ENCODE peak calls at places on chromosomes 5 and 9, in seven cellular contexts. R is sigmoid colon, D is breast epithelium, N is upper lobe of right lung, A is kidney epithelial cell, C is transverse colon, W is cardiac muscle cell. J is an unnamed sample.

GRCh38 chr5:149757186-149757950 is 27.3 kb downstream of the PPARGC1B start:
- DNase-seq in R (no peak), D (no peak), N (peak; percentile 42), A (no peak), C (peak; percentile 51), W (no peak), J (no peak)

GRCh38 chr5:137221914-137222313 is 277.2 kb downstream of the SPOCK1 start:
- DNase-seq in R (no peak), D (no peak), N (no peak), A (no peak), C (no peak), W (no peak), J (no peak)

GRCh38 chr5:69414885-69415583 is at the start of gene MARVELD2:
- DNase-seq in R (no peak), D (peak; percentile 88), N (peak; percentile 97), A (peak; percentile 26), C (peak; percentile 94), W (peak; percentile 63), J (peak; percentile 34)

GRCh38 chr5:168106008-168106761 is 185.3 kb upstream of the WWC1 start:
- DNase-seq in R (no peak), D (no peak), N (no peak), A (peak; percentile 78), C (no peak), W (peak; percentile 33), J (no peak)

GRCh38 chr5:126948011-126948355 is 82.4 kb downstream of the MARCHF3 start:
- DNase-seq in R (no peak), D (no peak), N (no peak), A (no peak), C (no peak), W (no peak), J (no peak)

GRCh38 chr5:65625743-65626142 is 916 bp downstream of the SHLD3 start:
- DNase-seq in R (no peak), D (no peak), N (no peak), A (no peak), C (no peak), W (no peak), J (no peak)

GRCh38 chr9:92725726-92726125 is 38.9 kb downstream of the BICD2 start:
- DNase-seq in R (no peak), D (no peak), N (no peak), A (no peak), C (no peak), W (no peak), J (no peak)

GRCh38 chr9:84575705-84576104 is 93.8 kb upstream of the NTRK2 start:
- DNase-seq in R (no peak), D (no peak), N (no peak), A (no peak), C (no peak), W (no peak), J (no peak)

GRCh38 chr9:35669331-35670145 is 4.2 kb upstream of the CA9 start:
- DNase-seq in R (no peak), D (no peak), N (no peak), A (no peak), C (peak; percentile 89), W (no peak), J (no peak)

GRCh38 chr5:120139039-120139438 is 325.1 kb upstream of the PRR16 start:
- DNase-seq in R (no peak), D (no peak), N (no peak), A (peak; percentile 75), C (no peak), W (peak; percentile 98), J (peak; percentile 63)

GRCh38 chr5:98492258-98492657 is 281.2 kb upstream of the RGMB start:
- DNase-seq in R (no peak), D (no peak), N (no peak), A (no peak), C (no peak), W (no peak), J (no peak)

GRCh38 chr9:89984214-89984613 is 379.4 kb downstream of the GADD45G start:
- DNase-seq in R (no peak), D (no peak), N (no peak), A (no peak), C (no peak), W (no peak), J (no peak)

GRCh38 chr9:134028575-134029247 is 3.4 kb downstream of the BRD3OS start:
- DNase-seq in R (peak; percentile 57), D (no peak), N (no peak), A (no peak), C (no peak), W (no peak), J (no peak)

GRCh38 chr5:100553209-100553608 is 18.0 kb downstream of the FAM174A start:
- DNase-seq in R (no peak), D (no peak), N (no peak), A (no peak), C (no peak), W (no peak), J (no peak)

GRCh38 chr5:74629326-74629725 is 11.2 kb downstream of the ENC1 start:
- DNase-seq in R (no peak), D (no peak), N (no peak), A (no peak), C (no peak), W (no peak), J (no peak)

GRCh38 chr9:114588150-114588663 is 638 bp downstream of the ATP6V1G1 start:
- DNase-seq in R (no peak), D (no peak), N (no peak), A (no peak), C (no peak), W (peak; percentile 63), J (no peak)

GRCh38 chr5:81427566-81427965 is 33.6 kb upstream of the ACOT12 start:
- DNase-seq in R (no peak), D (no peak), N (no peak), A (no peak), C (no peak), W (no peak), J (no peak)

GRCh38 chr5:81424728-81425127 is 30.8 kb upstream of the ACOT12 start:
- DNase-seq in R (no peak), D (no peak), N (no peak), A (no peak), C (no peak), W (peak; percentile 49), J (no peak)

GRCh38 chr5:81428446-81428845 is 34.5 kb upstream of the ACOT12 start:
- DNase-seq in R (no peak), D (no peak), N (no peak), A (no peak), C (no peak), W (no peak), J (no peak)

GRCh38 chr5:81426347-81426746 is 32.4 kb upstream of the ACOT12 start:
- DNase-seq in R (no peak), D (no peak), N (no peak), A (no peak), C (no peak), W (no peak), J (no peak)

DNA sequence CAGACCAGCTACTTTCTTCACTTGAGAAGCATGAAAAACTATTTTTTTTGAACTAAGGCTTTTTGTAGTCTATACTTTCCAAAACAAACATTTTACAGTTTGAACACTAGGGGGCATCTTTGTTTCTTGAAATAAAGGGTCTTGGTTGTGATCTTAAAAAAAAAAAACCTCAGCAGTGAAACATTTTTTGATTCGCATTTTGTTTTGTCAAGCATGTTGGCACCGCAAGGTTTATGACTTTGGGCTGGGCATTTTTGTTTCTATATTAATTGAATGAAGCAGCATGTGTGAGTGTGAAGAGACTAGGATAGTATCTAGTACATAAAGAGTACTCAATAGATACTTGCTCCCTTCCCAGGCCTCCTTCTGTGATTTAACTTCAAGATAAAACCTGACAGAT is 31.6 kb upstream of the ACOT12 start:
- DNase-seq in R (no peak), D (no peak), N (no peak), A (peak; percentile 26), C (no peak), W (peak; percentile 64), J (no peak)
- TF ChIP-seq CTCF in R (peak; percentile 41), D (peak; percentile 55), N (peak; percentile 59), A (peak; percentile 52), C (peak; percentile 62), W (peak; percentile 51), J (peak; percentile 48)

GRCh38 chr5:151106073-151106472 is 25.2 kb upstream of the TNIP1 start:
- DNase-seq in R (no peak), D (no peak), N (no peak), A (no peak), C (no peak), W (no peak), J (no peak)
- H3K36me3 ChIP-seq in R (peaks cover 40% of the 10 kb centered on the region), D (no peaks in the 10 kb centered on the region), N (peaks cover 80% of the 10 kb centered on the region), A (peaks cover 5% of the 10 kb centered on the region), C (no peaks in the 10 kb centered on the region), W (peaks cover 78% of the 10 kb centered on the region), J (peaks cover 94% of the 10 kb centered on the region)

GRCh38 chr5:79011869-79012268 is 26.8 kb upstream of the ARSB start:
- DNase-seq in R (no peak), D (no peak), N (no peak), A (no peak), C (no peak), W (no peak), J (no peak)

GRCh38 chr5:79014631-79015030 is 29.5 kb upstream of the ARSB start:
- DNase-seq in R (no peak), D (no peak), N (no peak), A (no peak), C (no peak), W (no peak), J (no peak)

GRCh38 chr5:79005939-79006338 is 20.8 kb upstream of the ARSB start:
- DNase-seq in R (no peak), D (no peak), N (no peak), A (no peak), C (no peak), W (no peak), J (no peak)

GRCh38 chr5:79008362-79008761 is 23.3 kb upstream of the ARSB start:
- DNase-seq in R (no peak), D (no peak), N (no peak), A (no peak), C (no peak), W (no peak), J (no peak)

DNA sequence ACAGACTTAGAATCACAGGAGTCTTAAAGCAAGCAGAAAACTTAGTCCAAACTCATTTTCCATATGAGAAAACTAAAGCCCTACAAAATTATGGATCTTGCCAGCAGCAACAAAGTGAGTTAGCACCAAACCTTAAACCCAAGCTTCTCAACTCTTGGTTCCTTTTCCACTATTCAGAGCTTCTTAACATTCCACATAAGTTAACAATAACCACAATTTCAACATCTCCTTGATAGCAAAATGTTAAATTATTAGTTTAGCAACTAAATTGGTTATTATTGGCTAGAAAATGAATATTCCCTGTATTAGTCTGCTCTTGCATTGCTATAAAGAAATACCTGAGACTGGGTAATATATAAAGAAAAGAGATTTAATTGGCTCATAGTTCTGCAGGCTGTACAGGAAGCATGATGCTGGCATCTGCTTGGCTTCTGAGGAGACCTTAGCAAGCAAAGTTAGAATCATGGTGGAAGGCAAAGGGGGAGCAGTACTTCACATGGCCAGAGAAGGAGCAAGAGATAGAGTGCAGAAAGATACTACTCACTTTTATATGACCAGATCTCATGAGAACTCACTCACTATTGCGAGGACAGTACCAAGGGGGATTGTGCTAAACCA is 26.2 kb upstream of the ARSB start:
- DNase-seq in R (no peak), D (no peak), N (no peak), A (no peak), C (no peak), W (peak; percentile 53), J (no peak)
- TF ChIP-seq CTCF in R (no peak), D (no peak), N (no peak), A (no peak), C (no peak), W (peak; percentile 15), J (no peak)

DNA sequence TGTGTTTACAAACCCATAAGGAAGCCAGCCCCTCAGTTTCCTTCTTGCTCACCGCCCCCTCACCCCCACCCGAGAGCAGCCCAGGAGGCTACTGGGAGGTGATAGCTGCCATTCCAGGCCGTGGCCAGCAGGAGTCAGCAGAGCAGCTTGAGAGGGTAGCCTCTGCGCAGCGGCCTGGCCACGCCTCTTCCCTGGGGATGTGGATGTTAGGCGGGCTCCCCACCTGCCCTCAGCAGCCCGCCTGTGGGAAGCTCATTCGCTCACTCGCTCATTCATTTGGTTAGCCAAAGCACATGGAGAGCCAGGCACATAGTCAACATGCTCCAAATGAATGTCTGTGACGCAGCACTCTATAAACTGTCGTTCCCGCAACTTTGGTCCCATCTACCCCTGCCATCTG is 6.1 kb upstream of the DPM2 start:
- DNase-seq in R (peak; percentile 94), D (peak; percentile 68), N (peak; percentile 93), A (no peak), C (peak; percentile 87), W (peak; percentile 79), J (peak; percentile 86)
- H3K36me3 ChIP-seq in R (peaks cover 47% of the 10 kb centered on the region), D (no peaks in the 10 kb centered on the region), N (peaks cover 28% of the 10 kb centered on the region), A (no peaks in the 10 kb centered on the region), C (peaks cover 12% of the 10 kb centered on the region), W (peaks cover 13% of the 10 kb centered on the region), J (no peaks in the 10 kb centered on the region)

J was measured in tibial nerve.